ENCODE peak calls at places on chromosomes 7 and 10, in five cellular contexts. One of them, this sample, is unnamed.
A peak's percentile ranks its signal among the peaks of the same experiment; 100 is the strongest.

GRCh38 chr7:110839866-110840265 is 251.1 kb upstream of the LRRN3 start:
- DNase-seq in amygdala: no peak
- DNase-seq in fibroblast of the aortic adventitia: peak; percentile 11
- DNase-seq in CD4-positive, alpha-beta T cell: no peak
- DNase-seq in stimulated activated CD8-positive, alpha-beta memory T cell treated with anti-CD3 and anti-CD28 coated beads, Interleukin-4, amount 100 ng/mL, for 1 hour: no peak
- DNase-seq in this sample: no peak

GRCh38 chr7:137877301-137877700 is 30.5 kb upstream of the DGKI start:
- DNase-seq in fibroblast of the aortic adventitia: no peak
- DNase-seq in CD4-positive, alpha-beta T cell: no peak
- DNase-seq in stimulated activated CD8-positive, alpha-beta memory T cell treated with anti-CD3 and anti-CD28 coated beads, Interleukin-4, amount 100 ng/mL, for 1 hour: no peak
- DNase-seq in amygdala: no peak
- DNase-seq in this sample: no peak

GRCh38 chr10:75430000-75430763 is 1.2 kb upstream of the LRMDA start:
- DNase-seq in fibroblast of the aortic adventitia: peak; percentile 53
- DNase-seq in stimulated activated CD8-positive, alpha-beta memory T cell treated with anti-CD3 and anti-CD28 coated beads, Interleukin-4, amount 100 ng/mL, for 1 hour: no peak
- DNase-seq in CD4-positive, alpha-beta T cell: no peak
- DNase-seq in amygdala: no peak
- DNase-seq in this sample: peak; percentile 26

GRCh38 chr7:47952224-47952623 is 4.0 kb upstream of the PKD1L1 start:
- DNase-seq in amygdala: no peak
- DNase-seq in fibroblast of the aortic adventitia: no peak
- DNase-seq in stimulated activated CD8-positive, alpha-beta memory T cell treated with anti-CD3 and anti-CD28 coated beads, Interleukin-4, amount 100 ng/mL, for 1 hour: no peak
- DNase-seq in CD4-positive, alpha-beta T cell: no peak
- DNase-seq in this sample: no peak

GRCh38 chr7:1555813-1556540 is at the start of gene TMEM184A:
- DNase-seq in amygdala: no peak
- DNase-seq in CD4-positive, alpha-beta T cell: peak; percentile 53
- DNase-seq in fibroblast of the aortic adventitia: no peak
- DNase-seq in stimulated activated CD8-positive, alpha-beta memory T cell treated with anti-CD3 and anti-CD28 coated beads, Interleukin-4, amount 100 ng/mL, for 1 hour: no peak
- DNase-seq in this sample: no peak

GRCh38 chr10:19749185-19749729 is 67.0 kb upstream of the PLXDC2 start:
- DNase-seq in amygdala: no peak
- DNase-seq in fibroblast of the aortic adventitia: peak; percentile 51
- DNase-seq in stimulated activated CD8-positive, alpha-beta memory T cell treated with anti-CD3 and anti-CD28 coated beads, Interleukin-4, amount 100 ng/mL, for 1 hour: no peak
- DNase-seq in CD4-positive, alpha-beta T cell: no peak
- DNase-seq in this sample: no peak

GRCh38 chr7:151843181-151843580 is 33.7 kb downstream of the PRKAG2 start:
- DNase-seq in CD4-positive, alpha-beta T cell: no peak
- DNase-seq in amygdala: no peak
- DNase-seq in stimulated activated CD8-positive, alpha-beta memory T cell treated with anti-CD3 and anti-CD28 coated beads, Interleukin-4, amount 100 ng/mL, for 1 hour: no peak
- DNase-seq in fibroblast of the aortic adventitia: no peak
- DNase-seq in this sample: no peak

GRCh38 chr10:115539142-115539762 is 446.1 kb downstream of the ATRNL1 start:
- DNase-seq in amygdala: no peak
- DNase-seq in stimulated activated CD8-positive, alpha-beta memory T cell treated with anti-CD3 and anti-CD28 coated beads, Interleukin-4, amount 100 ng/mL, for 1 hour: no peak
- DNase-seq in fibroblast of the aortic adventitia: no peak
- DNase-seq in CD4-positive, alpha-beta T cell: no peak
- DNase-seq in this sample: no peak

GRCh38 chr10:80277016-80277415 is 12.4 kb downstream of the MAT1A start:
- DNase-seq in fibroblast of the aortic adventitia: no peak
- DNase-seq in stimulated activated CD8-positive, alpha-beta memory T cell treated with anti-CD3 and anti-CD28 coated beads, Interleukin-4, amount 100 ng/mL, for 1 hour: no peak
- DNase-seq in amygdala: no peak
- DNase-seq in CD4-positive, alpha-beta T cell: no peak
- DNase-seq in this sample: no peak

GRCh38 chr10:20281579-20281978 is 465.3 kb downstream of the PLXDC2 start:
- DNase-seq in fibroblast of the aortic adventitia: no peak
- DNase-seq in CD4-positive, alpha-beta T cell: no peak
- DNase-seq in amygdala: no peak
- DNase-seq in stimulated activated CD8-positive, alpha-beta memory T cell treated with anti-CD3 and anti-CD28 coated beads, Interleukin-4, amount 100 ng/mL, for 1 hour: no peak
- DNase-seq in this sample: no peak

GRCh38 chr10:35855155-35855947 is 213.3 kb upstream of the FZD8 start:
- DNase-seq in fibroblast of the aortic adventitia: no peak
- DNase-seq in stimulated activated CD8-positive, alpha-beta memory T cell treated with anti-CD3 and anti-CD28 coated beads, Interleukin-4, amount 100 ng/mL, for 1 hour: no peak
- DNase-seq in amygdala: no peak
- DNase-seq in CD4-positive, alpha-beta T cell: no peak
- DNase-seq in this sample: no peak

This sample was measured in tibial nerve.